ENCODE peak calls at places on chromosome 19, in seven cellular contexts. G is stimulated activated CD4-positive, alpha-beta T cell treated with anti-CD3 and anti-CD28 coated beads, TNF-alpha, amount 100 ng/mL, for 1 hour; F is C1 segment of cervical spinal cord; D is CD8-positive, alpha-beta memory T cell; H is KBM-7; A is breast epithelium; T is non-pigmented ciliary epithelial cell. W is an unnamed sample.

GRCh38 chr19:52778811-52779210 is 7.8 kb downstream of the ZNF600 start:
- DNase-seq in H (no peak), T (no peak), A (no peak), F (no peak), G (no peak), D (peak; percentile 10), W (no peak)

GRCh38 chr19:4932711-4933110 is 23.4 kb downstream of the UHRF1 start:
- DNase-seq in D (no peak), T (no peak), H (no peak), F (no peak), A (no peak), G (no peak), W (no peak)

GRCh38 chr19:36215276-36216171 is 618 bp downstream of the ZNF146 start:
- DNase-seq in F (no peak), G (no peak), H (peak; percentile 20), T (no peak), D (no peak), A (no peak), W (no peak)

GRCh38 chr19:5127710-5128109 is 158.8 kb downstream of the KDM4B start:
- DNase-seq in D (no peak), F (no peak), T (no peak), A (no peak), G (no peak), H (no peak), W (no peak)

GRCh38 chr19:31326329-31327028 is 22.8 kb downstream of the TSHZ3 start:
- DNase-seq in G (no peak), D (no peak), H (no peak), T (no peak), A (no peak), F (no peak), W (no peak)

GRCh38 chr19:44602071-44602470 is 11.3 kb upstream of the IGSF23 start:
- DNase-seq in A (no peak), H (no peak), T (no peak), D (no peak), G (no peak), F (no peak), W (no peak)

GRCh38 chr19:39408392-39409206 is 2.0 kb downstream of the ZFP36 start:
- DNase-seq in G (no peak), D (no peak), H (peak; percentile 35), A (peak; percentile 71), T (no peak), F (no peak), W (peak; percentile 21)

GRCh38 chr19:2724148-2724557 is 3.0 kb upstream of the DIRAS1 start:
- DNase-seq in A (no peak), H (no peak), D (no peak), G (no peak), T (no peak), F (no peak), W (no peak)

GRCh38 chr19:4064551-4065260 is 2.0 kb downstream of the ZBTB7A start:
- DNase-seq in D (peak; percentile 49), T (no peak), G (no peak), F (no peak), H (no peak), A (no peak), W (peak; percentile 63)

GRCh38 chr19:56348289-56348877 is 33.7 kb upstream of the ZSCAN5A start:
- DNase-seq in G (no peak), A (no peak), F (no peak), T (no peak), H (no peak), D (no peak), W (no peak)

GRCh38 chr19:52991484-52991883 is 22.2 kb upstream of the ERVV-1 start:
- DNase-seq in A (no peak), D (no peak), H (no peak), T (no peak), G (no peak), F (no peak), W (no peak)

GRCh38 chr19:45954132-45954531 is 19.5 kb downstream of the NOVA2 start:
- DNase-seq in T (no peak), G (no peak), H (no peak), A (no peak), F (no peak), D (no peak), W (no peak)

GRCh38 chr19:4807188-4807587 is 15.7 kb downstream of the FEM1A start:
- DNase-seq in A (no peak), T (no peak), G (no peak), D (no peak), F (no peak), H (peak; percentile 61), W (no peak)

GRCh38 chr19:2135474-2136402 is 15.6 kb downstream of the AP3D1 start:
- DNase-seq in A (no peak), T (no peak), H (no peak), D (no peak), F (no peak), G (no peak), W (no peak)

GRCh38 chr19:54191671-54192453 is 754 bp downstream of the TSEN34 start:
- DNase-seq in H (peak; percentile 43), A (no peak), G (no peak), D (no peak), T (no peak), F (no peak), W (no peak)

GRCh38 chr19:49390131-49390977 is 2.3 kb downstream of the KASH5 start:
- DNase-seq in H (no peak), G (no peak), T (no peak), F (no peak), A (no peak), D (no peak), W (no peak)

W was measured in heart right ventricle.